ENCODE peak calls at places on chromosomes 3 and 15, in four cellular contexts. One of them, this sample, is unnamed.

GRCh38 chr3:156826144-156826895 is at the start of gene LEKR1:
- DNase-seq in AG09309: peak; percentile 84
- DNase-seq in psoas muscle: peak; percentile 90
- DNase-seq in RWPE1: peak; percentile 90
- DNase-seq in this sample: peak; percentile 95

GRCh38 chr3:169430687-169431404 is 232.7 kb downstream of the MECOM start:
- DNase-seq in psoas muscle: no peak
- DNase-seq in AG09309: peak; percentile 13
- DNase-seq in RWPE1: no peak
- DNase-seq in this sample: no peak

GRCh38 chr3:149542375-149543312 is 68.1 kb downstream of the TM4SF4 start:
- DNase-seq in AG09309: no peak
- DNase-seq in RWPE1: no peak
- DNase-seq in psoas muscle: no peak
- DNase-seq in this sample: no peak

GRCh38 chr3:137641879-137642278 is 122.2 kb upstream of the SOX14 start:
- DNase-seq in RWPE1: no peak
- DNase-seq in AG09309: no peak
- DNase-seq in psoas muscle: no peak
- DNase-seq in this sample: no peak

GRCh38 chr15:67738056-67738455 is 87.3 kb upstream of the SKOR1 start:
- DNase-seq in psoas muscle: no peak
- DNase-seq in RWPE1: no peak
- DNase-seq in AG09309: no peak
- DNase-seq in this sample: no peak

GRCh38 chr3:46461971-46462910 is 2.5 kb downstream of the LTF start:
- DNase-seq in RWPE1: no peak
- DNase-seq in AG09309: no peak
- DNase-seq in psoas muscle: no peak
- DNase-seq in this sample: no peak

GRCh38 chr3:25103391-25103790 is 324.7 kb upstream of the RARB start:
- DNase-seq in psoas muscle: no peak
- DNase-seq in RWPE1: no peak
- DNase-seq in AG09309: no peak
- DNase-seq in this sample: no peak

GRCh38 chr3:38311941-38312340 is 29.8 kb downstream of the SLC22A14 start:
- DNase-seq in RWPE1: no peak
- DNase-seq in AG09309: no peak
- DNase-seq in psoas muscle: no peak
- DNase-seq in this sample: no peak

GRCh38 chr15:78619022-78619950 is 1.5 kb downstream of the CHRNA3 start:
- DNase-seq in RWPE1: no peak
- DNase-seq in AG09309: no peak
- DNase-seq in psoas muscle: no peak
- DNase-seq in this sample: no peak

GRCh38 chr15:40257656-40258450 is 19.0 kb downstream of the PAK6 start:
- DNase-seq in RWPE1: no peak
- DNase-seq in psoas muscle: no peak
- DNase-seq in AG09309: no peak
- DNase-seq in this sample: no peak

GRCh38 chr3:132535575-132536441 is 61.3 kb upstream of the ACKR4 start:
- DNase-seq in RWPE1: peak; percentile 54
- DNase-seq in psoas muscle: no peak
- DNase-seq in AG09309: peak; percentile 78
- DNase-seq in this sample: peak; percentile 74

GRCh38 chr3:195135921-195136320 is 135.0 kb downstream of the XXYLT1 start:
- DNase-seq in AG09309: no peak
- DNase-seq in psoas muscle: no peak
- DNase-seq in RWPE1: no peak
- DNase-seq in this sample: no peak

GRCh38 chr15:78000089-78000926 is 77.2 kb downstream of the TBC1D2B start:
- DNase-seq in AG09309: no peak
- DNase-seq in psoas muscle: peak; percentile 90
- DNase-seq in RWPE1: peak; percentile 27
- DNase-seq in this sample: no peak

GRCh38 chr15:95105229-95105628 is 873.9 kb downstream of the MCTP2 start:
- DNase-seq in RWPE1: no peak
- DNase-seq in AG09309: no peak
- DNase-seq in psoas muscle: no peak
- DNase-seq in this sample: no peak

GRCh38 chr15:92545996-92546395 is 109.6 kb downstream of the FAM174B start:
- DNase-seq in AG09309: no peak
- DNase-seq in psoas muscle: no peak
- DNase-seq in RWPE1: no peak
- DNase-seq in this sample: no peak

GRCh38 chr15:72404356-72404755 is 6.3 kb downstream of the TMEM202 start:
- DNase-seq in AG09309: no peak
- DNase-seq in psoas muscle: no peak
- DNase-seq in RWPE1: no peak
- DNase-seq in this sample: no peak

GRCh38 chr15:99385865-99386264 is 134.6 kb downstream of the LRRC28 start:
- DNase-seq in RWPE1: no peak
- DNase-seq in AG09309: no peak
- DNase-seq in psoas muscle: peak; percentile 80
- DNase-seq in this sample: no peak

GRCh38 chr3:107668963-107669362 is 146.2 kb downstream of the BBX start:
- DNase-seq in RWPE1: no peak
- DNase-seq in AG09309: no peak
- DNase-seq in psoas muscle: no peak
- DNase-seq in this sample: no peak

GRCh38 chr3:48655586-48655985 is 7.1 kb downstream of the CELSR3 start:
- DNase-seq in AG09309: no peak
- DNase-seq in RWPE1: no peak
- DNase-seq in psoas muscle: no peak
- DNase-seq in this sample: no peak

GRCh38 chr15:99164119-99164518 is 59.2 kb downstream of the SYNM start:
- DNase-seq in RWPE1: no peak
- DNase-seq in AG09309: no peak
- DNase-seq in psoas muscle: no peak
- DNase-seq in this sample: no peak

GRCh38 chr3:48038971-48039481 is 22.8 kb upstream of the MAP4 start:
- DNase-seq in psoas muscle: no peak
- DNase-seq in AG09309: no peak
- DNase-seq in RWPE1: no peak
- DNase-seq in this sample: no peak

GRCh38 chr3:70982700-70983140 is 600.8 kb downstream of the FOXP1 start:
- DNase-seq in AG09309: no peak
- DNase-seq in psoas muscle: peak; percentile 62
- DNase-seq in RWPE1: peak; percentile 55
- DNase-seq in this sample: no peak

GRCh38 chr3:149174901-149175300 is 45.5 kb downstream of the HPS3 start:
- DNase-seq in AG09309: no peak
- DNase-seq in RWPE1: no peak
- DNase-seq in psoas muscle: no peak
- DNase-seq in this sample: no peak

GRCh38 chr3:187261541-187261969 is 30.0 kb downstream of the MASP1 start:
- DNase-seq in psoas muscle: no peak
- DNase-seq in AG09309: peak; percentile 91
- DNase-seq in RWPE1: no peak
- DNase-seq in this sample: no peak

GRCh38 chr3:81816473-81817260 is 55.2 kb upstream of the GBE1 start:
- DNase-seq in AG09309: no peak
- DNase-seq in psoas muscle: no peak
- DNase-seq in RWPE1: no peak
- DNase-seq in this sample: no peak

GRCh38 chr3:182816181-182816580 is 22.9 kb downstream of the ATP11B start:
- DNase-seq in psoas muscle: no peak
- DNase-seq in AG09309: no peak
- DNase-seq in RWPE1: no peak
- DNase-seq in this sample: no peak

GRCh38 chr3:440826-441225 is 244.3 kb downstream of the CHL1 start:
- DNase-seq in RWPE1: no peak
- DNase-seq in AG09309: no peak
- DNase-seq in psoas muscle: no peak
- DNase-seq in this sample: no peak

GRCh38 chr15:98835889-98836288 is 171.7 kb downstream of the PGPEP1L start:
- DNase-seq in AG09309: no peak
- DNase-seq in RWPE1: no peak
- DNase-seq in psoas muscle: no peak
- DNase-seq in this sample: no peak

GRCh38 chr15:95162967-95163531 is 931.7 kb downstream of the MCTP2 start:
- DNase-seq in AG09309: peak; percentile 64
- DNase-seq in psoas muscle: no peak
- DNase-seq in RWPE1: peak; percentile 78
- DNase-seq in this sample: no peak

GRCh38 chr3:46656778-46657556 is 36.5 kb downstream of the ALS2CL start:
- DNase-seq in psoas muscle: no peak
- DNase-seq in RWPE1: no peak
- DNase-seq in AG09309: peak; percentile 44
- DNase-seq in this sample: no peak

GRCh38 chr3:126390201-126390600 is 4.5 kb upstream of the CFAP100 start:
- DNase-seq in RWPE1: no peak
- DNase-seq in AG09309: no peak
- DNase-seq in psoas muscle: no peak
- DNase-seq in this sample: peak; percentile 84

GRCh38 chr3:18679226-18679625 is 254.1 kb upstream of the SATB1 start:
- DNase-seq in psoas muscle: no peak
- DNase-seq in AG09309: no peak
- DNase-seq in RWPE1: no peak
- DNase-seq in this sample: no peak

GRCh38 chr3:15976524-15976923 is 178.7 kb upstream of the ANKRD28 start:
- DNase-seq in RWPE1: no peak
- DNase-seq in psoas muscle: no peak
- DNase-seq in AG09309: no peak
- DNase-seq in this sample: no peak

GRCh38 chr15:95274038-95274437 is 1042.7 kb downstream of the MCTP2 start:
- DNase-seq in psoas muscle: no peak
- DNase-seq in RWPE1: no peak
- DNase-seq in AG09309: no peak
- DNase-seq in this sample: no peak

GRCh38 chr15:74995779-74996765 is 709 bp downstream of the SCAMP5 start:
- DNase-seq in AG09309: no peak
- DNase-seq in RWPE1: no peak
- DNase-seq in psoas muscle: no peak
- DNase-seq in this sample: no peak

GRCh38 chr3:185729335-185729715 is 95.5 kb downstream of the IGF2BP2 start:
- DNase-seq in RWPE1: peak; percentile 65
- DNase-seq in AG09309: peak; percentile 71
- DNase-seq in psoas muscle: no peak
- DNase-seq in this sample: no peak

GRCh38 chr15:36755341-36755740 is 175.9 kb downstream of the CDIN1 start:
- DNase-seq in AG09309: no peak
- DNase-seq in psoas muscle: no peak
- DNase-seq in RWPE1: no peak
- DNase-seq in this sample: no peak

GRCh38 chr15:84929795-84930371 is 45.4 kb downstream of the SLC28A1 start:
- DNase-seq in AG09309: no peak
- DNase-seq in psoas muscle: no peak
- DNase-seq in RWPE1: peak; percentile 57
- DNase-seq in this sample: no peak